ENCODE peak calls at places on chromosomes 2 and 18, in four cellular contexts. P is kidney epithelial cell, U is adrenal gland, Y is gastrocnemius medialis. F is an unnamed sample.

GRCh38 chr2:199710551-199710950 is 140.4 kb downstream of the FTCDNL1 start:
- DNase-seq in U (no peak), Y (no peak), P (no peak), F (no peak)

GRCh38 chr2:174166261-174166660 is 82.1 kb downstream of the OLA1 start:
- DNase-seq in P (no peak), U (no peak), Y (no peak), F (no peak)

GRCh38 chr2:67895171-67895941 is 167.4 kb downstream of the C1D start:
- DNase-seq in U (no peak), P (no peak), Y (no peak), F (no peak)

GRCh38 chr18:57230861-57231260 is 84.0 kb downstream of the BOD1L2 start:
- DNase-seq in U (no peak), Y (no peak), P (no peak), F (peak; percentile 20)

GRCh38 chr2:125942585-125943424 is 713.2 kb upstream of the GYPC start:
- DNase-seq in Y (no peak), U (no peak), P (no peak), F (no peak)

GRCh38 chr2:99701503-99701902 is 211.7 kb upstream of the REV1 start:
- DNase-seq in Y (no peak), U (no peak), P (no peak), F (no peak)

GRCh38 chr2:54279385-54279784 is 23.4 kb upstream of the TSPYL6 start:
- DNase-seq in Y (no peak), P (no peak), U (no peak), F (no peak)

GRCh38 chr2:230828272-230828961 is 36.3 kb upstream of the ITM2C start:
- DNase-seq in Y (peak; percentile 24), U (no peak), P (no peak), F (no peak)

GRCh38 chr2:222239091-222239490 is 59.7 kb downstream of the PAX3 start:
- DNase-seq in Y (no peak), P (no peak), U (no peak), F (no peak)

GRCh38 chr2:71100195-71100964 is 29.6 kb downstream of the MCEE start:
- DNase-seq in Y (peak; percentile 18), P (peak; percentile 14), U (peak; percentile 76), F (no peak)

GRCh38 chr2:69985684-69986083 is 24.3 kb upstream of the ASPRV1 start:
- DNase-seq in P (no peak), U (peak; percentile 36), Y (no peak), F (no peak)

GRCh38 chr2:40653829-40654228 is 201.9 kb upstream of the SLC8A1 start:
- DNase-seq in U (no peak), P (no peak), Y (no peak), F (peak; percentile 22)

GRCh38 chr2:133755515-133756311 is 187.4 kb upstream of the NCKAP5 start:
- DNase-seq in Y (no peak), U (no peak), P (peak; percentile 5), F (no peak)

GRCh38 chr2:54767921-54768320 is 44.5 kb downstream of the EML6 start:
- DNase-seq in U (no peak), Y (no peak), P (peak; percentile 32), F (peak; percentile 61)

GRCh38 chr2:101736233-101736632 is 38.7 kb downstream of the MAP4K4 start:
- DNase-seq in Y (peak; percentile 17), U (no peak), P (no peak), F (no peak)

GRCh38 chr2:2940702-2941655 is 436.6 kb downstream of the EIPR1 start:
- DNase-seq in P (no peak), Y (no peak), U (no peak), F (no peak)

GRCh38 chr2:130241041-130241707 is 42.9 kb upstream of the TUBA3E start:
- DNase-seq in Y (no peak), U (no peak), P (peak; percentile 56), F (peak; percentile 69)

GRCh38 chr2:55155764-55156221 is 76.3 kb downstream of the CLHC1 start:
- DNase-seq in P (no peak), U (no peak), Y (no peak), F (no peak)

GRCh38 chr2:8616084-8616419 is 65.8 kb upstream of the ID2 start:
- DNase-seq in P (no peak), Y (no peak), U (no peak), F (no peak)

GRCh38 chr2:241842067-241842415 is 16.7 kb downstream of the PDCD1 start:
- DNase-seq in Y (no peak), U (no peak), P (no peak), F (no peak)

GRCh38 chr2:138512672-138513071 is 11.1 kb downstream of the SPOPL start:
- DNase-seq in Y (no peak), P (no peak), U (no peak), F (no peak)

GRCh38 chr2:144331652-144332355 is 188.1 kb downstream of the ZEB2 start:
- DNase-seq in U (no peak), P (no peak), Y (peak; percentile 44), F (no peak)

DNA sequence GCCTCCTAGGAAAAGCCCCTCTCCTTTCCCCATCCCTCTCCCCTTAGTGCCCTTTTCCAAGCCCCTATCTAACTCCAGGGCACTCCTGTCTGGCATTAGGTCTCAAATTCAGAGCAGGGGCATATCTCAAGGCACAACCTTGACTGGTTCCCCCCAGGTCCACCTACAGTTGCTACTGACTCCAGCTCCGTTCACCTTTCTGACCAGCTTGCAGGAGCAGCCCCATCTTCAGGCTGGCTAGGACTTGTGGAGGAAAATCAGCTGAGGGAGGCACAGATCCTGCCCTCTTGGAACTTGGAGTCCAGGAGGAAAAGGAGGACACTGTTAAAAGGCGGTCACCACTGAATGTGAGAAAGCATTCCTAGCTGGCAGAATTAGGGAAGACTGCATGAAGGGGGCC is 152.4 kb downstream of the ZFP36L2 start:
- DNase-seq in U (no peak), Y (no peak), P (no peak), F (no peak)
- H3K4me3 ChIP-seq in U (no peak overlapping the region), Y (no peak overlapping the region), P (no peak overlapping the region), F (no peak overlapping the region)

GRCh38 chr18:59502899-59503245 is 143.8 kb upstream of the LMAN1 start:
- DNase-seq in Y (no peak), P (no peak), U (no peak), F (no peak)
- H3K4me3 ChIP-seq in Y (no peak overlapping the region), P (no peak overlapping the region), U (no peak overlapping the region), F (no peak overlapping the region)

GRCh38 chr2:197673606-197674005 is 1.8 kb downstream of the RFTN2 start:
- DNase-seq in P (no peak), U (no peak), Y (no peak), F (no peak)

GRCh38 chr2:197675711-197676188 is 363 bp upstream of the RFTN2 start:
- DNase-seq in P (no peak), Y (no peak), U (peak; percentile 32), F (no peak)

GRCh38 chr2:197674546-197674945 is 841 bp downstream of the RFTN2 start:
- DNase-seq in U (no peak), Y (no peak), P (no peak), F (no peak)

GRCh38 chr2:197674060-197674459 is 1.3 kb downstream of the RFTN2 start:
- DNase-seq in U (no peak), P (no peak), Y (no peak), F (no peak)

GRCh38 chr2:197675246-197675645 is at the start of gene RFTN2:
- DNase-seq in Y (no peak), U (no peak), P (no peak), F (no peak)
- H3K4me3 ChIP-seq in Y (peak within 1 kb of the TSS; percentile 49), U (peak within 1 kb of the TSS; percentile 7), P (no peak within 1 kb of the TSS), F (no peak within 1 kb of the TSS)

GRCh38 chr18:8749492-8749891 is 44.1 kb downstream of the MTCL1 start:
- DNase-seq in P (no peak), U (no peak), Y (no peak), F (no peak)

GRCh38 chr18:8747440-8747937 is 42.1 kb downstream of the MTCL1 start:
- DNase-seq in P (peak; percentile 92), U (no peak), Y (no peak), F (peak; percentile 59)

GRCh38 chr18:8751692-8752091 is 46.3 kb downstream of the MTCL1 start:
- DNase-seq in Y (no peak), U (no peak), P (no peak), F (no peak)

GRCh38 chr18:8752329-8752728 is 47.0 kb downstream of the MTCL1 start:
- DNase-seq in P (no peak), Y (no peak), U (no peak), F (no peak)

GRCh38 chr18:8750954-8751415 is 45.6 kb downstream of the MTCL1 start:
- DNase-seq in Y (no peak), U (no peak), P (peak; percentile 28), F (no peak)
- H3K4me3 ChIP-seq in Y (no peak overlapping the region), U (no peak overlapping the region), P (no peak overlapping the region), F (no peak overlapping the region)

GRCh38 chr2:106995560-106995959 is 109.6 kb upstream of the ST6GAL2 start:
- DNase-seq in P (no peak), Y (no peak), U (no peak), F (no peak)

GRCh38 chr2:106991866-106992265 is 105.9 kb upstream of the ST6GAL2 start:
- DNase-seq in U (no peak), Y (no peak), P (no peak), F (no peak)

GRCh38 chr2:107001081-107001480 is 115.1 kb upstream of the ST6GAL2 start:
- DNase-seq in U (no peak), Y (no peak), P (no peak), F (no peak)

GRCh38 chr2:106997204-106997603 is 111.2 kb upstream of the ST6GAL2 start:
- DNase-seq in Y (no peak), U (no peak), P (no peak), F (no peak)

GRCh38 chr2:106996136-106996769 is 110.3 kb upstream of the ST6GAL2 start:
- DNase-seq in Y (peak; percentile 12), U (no peak), P (no peak), F (no peak)
- H3K4me3 ChIP-seq in Y (peak overlapping the region; percentile 41), U (no peak overlapping the region), P (no peak overlapping the region), F (no peak overlapping the region)

DNA sequence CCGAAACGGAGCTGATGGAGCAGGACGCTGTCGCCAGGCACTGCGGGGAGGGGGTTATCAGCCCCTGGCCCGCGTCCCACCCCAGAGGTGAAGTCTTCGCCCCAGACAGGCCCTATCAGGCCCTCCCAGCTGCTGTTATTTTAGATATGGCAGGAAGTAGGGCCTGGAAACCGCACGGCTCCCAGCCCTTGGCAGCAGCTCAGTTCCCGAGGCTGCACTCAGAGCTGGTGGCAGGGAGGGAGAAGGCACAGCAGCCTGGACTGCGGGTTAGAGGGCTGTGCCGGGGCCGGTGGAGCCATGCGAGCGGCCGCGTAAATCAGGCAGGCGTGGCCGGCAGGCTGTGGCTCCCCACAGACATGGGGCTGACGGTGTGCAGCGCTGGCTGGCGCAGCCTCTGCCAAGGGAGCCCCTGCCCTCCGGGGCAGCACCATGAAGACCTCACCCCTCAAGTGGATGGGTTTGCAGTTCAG is 111.4 kb downstream of the NFATC1 start:
- DNase-seq in Y (peak; percentile 52), P (no peak), U (peak; percentile 68), F (no peak)
- H3K4me3 ChIP-seq in Y (peak overlapping the region; percentile 49), P (no peak overlapping the region), U (peak overlapping the region; percentile 24), F (peak overlapping the region; percentile 35)